ENCODE peak calls at places on chromosomes 4 and X, in ten cellular contexts. U, J, S, D, A, P, E, G, R and W are unnamed samples.
A peak's percentile ranks its signal among the peaks of the same experiment; 100 is the strongest.

GRCh38 chrX:110284159-110284558 is 33.7 kb downstream of the AMMECR1 start:
- DNase-seq in U (no peak), J (no peak), S (no peak), D (no peak), A (no peak), P (no peak), E (no peak), G (peak; percentile 81), R (peak; percentile 4), W (no peak)

GRCh38 chr4:169345207-169345788 is 74.5 kb upstream of the SH3RF1 start:
- DNase-seq in U (peak; percentile 57), J (no peak), S (no peak), D (no peak), A (no peak), P (no peak), E (no peak), G (peak; percentile 67), R (no peak), W (no peak)

GRCh38 chr4:87188932-87189331 is 31.5 kb downstream of the KLHL8 start:
- DNase-seq in U (no peak), J (no peak), S (no peak), D (no peak), A (no peak), P (no peak), E (no peak), G (no peak), R (no peak), W (no peak)

GRCh38 chrX:7941390-7942042 is 14.3 kb upstream of the PNPLA4 start:
- DNase-seq in U (peak; percentile 23), J (no peak), S (no peak), D (no peak), A (no peak), P (no peak), E (no peak), G (peak; percentile 22), R (no peak), W (no peak)

GRCh38 chr4:88135362-88135663 is 23.1 kb downstream of the ABCG2 start:
- DNase-seq in U (no peak), J (no peak), S (no peak), D (no peak), A (no peak), P (no peak), E (no peak), G (no peak), R (no peak), W (no peak)

GRCh38 chr4:87014284-87014782 is 79.5 kb downstream of the AFF1 start:
- DNase-seq in U (no peak), J (no peak), S (no peak), D (no peak), A (no peak), P (no peak), E (no peak), G (peak; percentile 79), R (no peak), W (no peak)

GRCh38 chr4:7158081-7158750 is 34.1 kb upstream of the SORCS2 start:
- DNase-seq in U (no peak), J (no peak), S (no peak), D (no peak), A (no peak), P (no peak), E (no peak), G (no peak), R (no peak), W (peak; percentile 67)

GRCh38 chrX:39848900-39849299 is 248.9 kb downstream of the BCOR start:
- DNase-seq in U (no peak), J (no peak), S (no peak), D (no peak), A (no peak), P (no peak), E (no peak), G (peak; percentile 36), R (no peak), W (no peak)

GRCh38 chr4:53479731-53480525 is 102.5 kb downstream of the FIP1L1 start:
- DNase-seq in U (no peak), J (no peak), S (no peak), D (no peak), A (no peak), P (no peak), E (no peak), G (no peak), R (peak; percentile 20), W (no peak)

GRCh38 chrX:109966246-109966645 is 36.7 kb upstream of the TMEM164 start:
- DNase-seq in U (no peak), J (no peak), S (no peak), D (no peak), A (no peak), P (no peak), E (no peak), G (peak; percentile 49), R (no peak), W (no peak)

GRCh38 chr4:7238300-7238960 is 46.1 kb downstream of the SORCS2 start:
- DNase-seq in U (no peak), J (no peak), S (no peak), D (no peak), A (no peak), P (peak; percentile 59), E (no peak), G (no peak), R (no peak), W (no peak)